ENCODE peak calls at places on chromosomes 1 and 21, in six cellular contexts. F is body of pancreas; P is AG04450; S is CD8-positive, alpha-beta T cell; W is K562; K is PC-3. E is an unnamed sample.

GRCh38 chr1:197199923-197200467 is 53.5 kb upstream of the ASPM start:
- DNase-seq in F (no peak), P (no peak), S (no peak), W (no peak), K (no peak), E (no peak)

GRCh38 chr1:27161594-27161993 is 6.7 kb upstream of the SLC9A1 start:
- DNase-seq in F (no peak), P (no peak), S (no peak), W (no peak), K (peak), E (peak)

GRCh38 chr1:21262282-21263051 is 27.8 kb downstream of the ECE1 start:
- DNase-seq in F (peak), P (peak), S (no peak), W (peak), K (no peak), E (no peak)

GRCh38 chr1:201557572-201557958 is 18.6 kb downstream of the NAV1 start:
- DNase-seq in F (no peak), P (no peak), S (no peak), W (no peak), K (no peak), E (no peak)

GRCh38 chr1:77687519-77687906 is 5.1 kb upstream of the ZZZ3 start:
- DNase-seq in F (peak), P (no peak), S (no peak), W (no peak), K (no peak), E (no peak)

GRCh38 chr1:162285149-162285561 is 91.5 kb downstream of the SPATA46 start:
- DNase-seq in F (peak), P (no peak), S (no peak), W (no peak), K (peak), E (no peak)

GRCh38 chr1:225981714-225982113 is 17.4 kb downstream of the SDE2 start:
- DNase-seq in F (no peak), P (no peak), S (no peak), W (no peak), K (no peak), E (no peak)

GRCh38 chr1:228087771-228088251 is 5.3 kb downstream of the ARF1 start:
- DNase-seq in F (peak), P (no peak), S (no peak), W (no peak), K (peak), E (no peak)

GRCh38 chr21:18617291-18617690 is 213.7 kb upstream of the TMPRSS15 start:
- DNase-seq in F (no peak), P (no peak), S (no peak), W (no peak), K (no peak), E (no peak)

GRCh38 chr1:74689800-74690696 is 16.5 kb upstream of the ERICH3 start:
- DNase-seq in F (peak), P (peak), S (no peak), W (peak), K (peak), E (peak)

GRCh38 chr1:163565171-163565570 is 243.4 kb downstream of the NUF2 start:
- DNase-seq in F (no peak), P (no peak), S (no peak), W (no peak), K (no peak), E (no peak)

GRCh38 chr1:87362834-87363426 is 34.2 kb downstream of the LMO4 start:
- DNase-seq in F (no peak), P (peak), S (no peak), W (no peak), K (no peak), E (no peak)

GRCh38 chr1:36034692-36035091 is 49.2 kb upstream of the TEKT2 start:
- DNase-seq in F (no peak), P (no peak), S (no peak), W (no peak), K (peak), E (no peak)

GRCh38 chr1:109628540-109629321 is 9.1 kb downstream of the AMPD2 start:
- DNase-seq in F (no peak), P (no peak), S (no peak), W (no peak), K (peak), E (no peak)

GRCh38 chr1:41700986-41701535 is 216.6 kb upstream of the EDN2 start:
- DNase-seq in F (no peak), P (no peak), S (no peak), W (no peak), K (no peak), E (no peak)

GRCh38 chr1:41698916-41699860 is 214.7 kb upstream of the EDN2 start:
- DNase-seq in F (no peak), P (no peak), S (no peak), W (no peak), K (no peak), E (no peak)

GRCh38 chr1:41696381-41696780 is 211.9 kb upstream of the EDN2 start:
- DNase-seq in F (no peak), P (no peak), S (no peak), W (no peak), K (no peak), E (no peak)

GRCh38 chr1:41700581-41700980 is 216.1 kb upstream of the EDN2 start:
- DNase-seq in F (no peak), P (no peak), S (no peak), W (no peak), K (no peak), E (no peak)

DNA sequence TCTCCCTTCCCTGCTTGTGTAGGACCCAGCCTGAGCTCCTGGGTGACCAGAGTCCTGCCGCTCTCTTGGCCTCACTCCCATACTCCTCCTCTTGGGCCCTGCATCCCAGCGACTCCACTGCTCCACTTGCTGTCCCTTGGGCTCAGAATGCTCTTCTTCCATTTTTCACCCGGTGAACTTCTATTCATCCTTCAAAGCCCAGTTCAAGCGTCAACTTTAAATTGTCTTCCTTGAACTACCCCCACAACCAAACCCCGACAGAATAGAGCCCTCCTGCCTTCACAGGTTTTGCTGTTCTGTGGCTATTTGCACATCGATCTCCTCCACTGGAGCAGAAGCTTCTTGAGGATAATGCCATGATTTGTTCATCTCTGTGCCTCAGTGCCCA is 215.4 kb upstream of the EDN2 start:
- DNase-seq in F (no peak), P (no peak), S (no peak), W (no peak), K (no peak), E (no peak)
- H3K4me3 ChIP-seq in F (no peak), P (no peak), S (no peak), W (no peak), K (no peak), E (no peak)

GRCh38 chr21:39630827-39631226 is 18.1 kb downstream of the B3GALT5 start:
- DNase-seq in F (no peak), P (no peak), S (no peak), W (no peak), K (peak), E (no peak)

GRCh38 chr21:39633043-39633442 is 20.3 kb downstream of the B3GALT5 start:
- DNase-seq in F (no peak), P (no peak), S (no peak), W (no peak), K (peak), E (no peak)

GRCh38 chr21:39630191-39630591 is 17.5 kb downstream of the B3GALT5 start:
- DNase-seq in F (no peak), P (no peak), S (no peak), W (no peak), K (peak), E (no peak)

GRCh38 chr21:39633770-39634181 is 21.0 kb downstream of the B3GALT5 start:
- DNase-seq in F (no peak), P (peak), S (no peak), W (no peak), K (peak), E (no peak)

DNA sequence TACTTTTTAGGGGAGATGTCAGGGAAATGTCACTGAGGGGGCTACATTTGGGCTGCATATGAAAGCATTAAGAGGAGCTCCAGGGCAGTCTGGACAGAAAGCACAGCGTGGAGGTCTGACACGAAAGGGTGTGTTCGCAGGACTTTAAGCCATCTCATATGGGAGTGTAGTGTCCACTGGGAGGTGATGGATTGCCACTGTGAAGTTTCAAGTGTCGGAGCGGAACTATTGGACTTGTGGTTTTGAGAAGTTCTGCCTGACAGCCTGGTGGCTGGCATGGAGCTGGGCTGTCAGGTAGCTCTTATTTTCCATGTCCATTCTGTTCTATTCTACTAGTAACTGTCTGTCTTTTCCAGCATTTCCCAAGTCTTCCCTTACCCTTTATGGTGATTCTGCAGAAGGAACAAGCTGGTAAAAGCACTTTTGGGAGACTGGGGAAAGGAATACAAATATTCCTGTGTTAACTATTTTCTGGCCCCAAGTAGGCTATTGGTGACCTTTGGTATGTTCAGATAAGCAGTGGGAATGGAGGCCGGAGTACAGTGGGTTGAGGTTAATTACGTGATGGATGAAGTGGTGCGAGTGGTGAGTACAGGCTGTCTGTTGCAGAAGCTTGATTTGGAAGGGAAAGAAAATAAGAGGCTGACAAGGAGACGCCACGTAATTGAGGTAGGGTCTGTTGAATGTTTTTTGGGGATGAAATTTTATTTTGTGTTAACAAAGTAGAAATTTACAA is 19.3 kb downstream of the B3GALT5 start:
- DNase-seq in F (no peak), P (no peak), S (no peak), W (no peak), K (no peak), E (no peak)
- H3K27ac ChIP-seq in F (no peak), P (no peak), S (no peak), W (no peak), K (peak), E (no peak)

GRCh38 chr1:171879556-171879955 is 38.3 kb downstream of the DNM3 start:
- DNase-seq in F (no peak), P (no peak), S (no peak), W (no peak), K (no peak), E (no peak)
- H3K4me3 ChIP-seq in F (no peak), P (no peak), S (no peak), W (no peak), K (no peak), E (no peak)

DNA sequence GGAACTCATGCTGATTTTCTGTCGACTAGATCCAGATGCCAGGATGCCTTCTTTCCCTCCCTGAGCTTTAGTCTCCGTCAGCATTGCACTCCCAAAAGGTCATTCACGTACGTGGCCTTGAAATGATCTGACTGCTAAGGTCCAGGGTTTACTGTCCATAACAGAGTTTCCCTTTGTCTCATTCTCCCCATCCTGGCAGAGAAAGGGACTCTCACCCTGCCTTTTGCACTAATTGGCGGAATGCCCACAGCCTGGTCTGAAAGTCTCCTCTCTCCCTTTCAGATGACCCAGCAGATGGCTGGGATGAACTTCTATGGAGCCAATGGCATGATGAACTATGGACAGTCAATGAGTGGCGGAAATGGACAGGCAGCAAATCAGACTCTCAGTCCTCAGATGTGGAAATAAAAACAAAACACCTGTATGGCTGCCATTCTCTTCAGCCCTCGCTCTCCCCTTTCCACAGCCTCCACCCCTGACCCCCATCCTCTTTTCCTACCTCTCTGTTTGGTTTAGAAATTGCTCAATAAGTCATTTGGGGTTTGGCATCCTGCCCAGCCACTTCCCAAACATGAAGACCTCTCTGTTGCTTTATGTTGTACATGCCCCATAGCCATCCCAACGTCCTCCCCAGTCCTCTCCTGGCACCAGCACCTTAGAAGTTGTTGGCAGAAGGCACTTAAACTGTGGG is 28.4 kb upstream of the ZFP69B start:
- DNase-seq in F (no peak), P (no peak), S (no peak), W (no peak), K (peak), E (no peak)
- H3K27ac ChIP-seq in F (no peak), P (no peak), S (no peak), W (no peak), K (no peak), E (no peak)

GRCh38 chr1:32291145-32291707 is 657 bp upstream of the HDAC1 start:
- DNase-seq in F (no peak), P (no peak), S (no peak), W (no peak), K (peak), E (no peak)
- H3K4me3 ChIP-seq in F (no peak), P (peak), S (peak), W (peak), K (peak), E (peak)

GRCh38 chr1:54572236-54572850 is 24.3 kb downstream of the ACOT11 start:
- DNase-seq in F (no peak), P (no peak), S (no peak), W (no peak), K (no peak), E (peak)

GRCh38 chr1:54569339-54569738 is 21.3 kb downstream of the ACOT11 start:
- DNase-seq in F (no peak), P (no peak), S (no peak), W (no peak), K (peak), E (peak)

GRCh38 chr1:54571326-54571725 is 23.3 kb downstream of the ACOT11 start:
- DNase-seq in F (no peak), P (no peak), S (no peak), W (no peak), K (no peak), E (peak)

GRCh38 chr1:54571803-54572202 is 23.8 kb downstream of the ACOT11 start:
- DNase-seq in F (no peak), P (no peak), S (no peak), W (no peak), K (no peak), E (peak)

DNA sequence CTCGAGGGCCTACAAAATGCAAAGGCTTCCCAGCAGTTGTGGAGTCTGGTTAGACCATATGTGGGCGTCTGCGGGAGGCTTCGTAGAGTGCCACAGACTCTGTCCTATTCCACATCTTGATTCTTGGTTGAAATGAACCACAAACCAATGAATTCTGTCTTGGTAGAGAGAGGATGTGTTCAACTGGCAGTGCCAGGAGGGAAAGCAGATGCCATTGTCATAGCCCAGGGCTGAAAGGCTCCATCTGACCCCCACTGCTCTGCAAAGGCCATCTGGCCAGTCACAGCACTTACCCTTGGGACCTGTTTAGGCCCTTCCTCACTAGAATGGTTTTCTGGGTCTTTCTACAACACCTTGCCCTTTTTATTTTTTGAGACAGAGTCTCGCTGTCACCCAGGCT is 22.1 kb downstream of the ACOT11 start:
- DNase-seq in F (no peak), P (no peak), S (no peak), W (no peak), K (no peak), E (peak)
- H3K27ac ChIP-seq in F (no peak), P (no peak), S (no peak), W (no peak), K (no peak), E (no peak)

E was measured in Karpas-422.